ENCODE peak calls at places on chromosome 13, in six cellular contexts. W, M, V, F, S and C are unnamed samples.

GRCh38 chr13:99955747-99956472 is 15.7 kb downstream of the ZIC5 start:
- DNase-seq in W (no peak), M (no peak), V (no peak), F (peak; percentile 47), S (peak; percentile 40), C (no peak)

GRCh38 chr13:113470073-113470472 is 16.8 kb upstream of the ADPRHL1 start:
- DNase-seq in W (no peak), M (no peak), V (no peak), F (no peak), S (no peak), C (no peak)

GRCh38 chr13:33033361-33033812 is 17.2 kb downstream of the KL start:
- DNase-seq in W (no peak), M (no peak), V (no peak), F (no peak), S (no peak), C (no peak)

GRCh38 chr13:112725346-112726017 is 35.6 kb downstream of the ATP11A start:
- DNase-seq in W (peak; percentile 48), M (no peak), V (no peak), F (peak; percentile 25), S (peak; percentile 47), C (no peak)

GRCh38 chr13:34334984-34335661 is 517.2 kb downstream of the RFC3 start:
- DNase-seq in W (no peak), M (no peak), V (no peak), F (no peak), S (no peak), C (no peak)

GRCh38 chr13:25756916-25757315 is 294.9 kb downstream of the SHISA2 start:
- DNase-seq in W (no peak), M (no peak), V (no peak), F (no peak), S (no peak), C (no peak)

GRCh38 chr13:46035066-46035465 is 17.5 kb downstream of the ZC3H13 start:
- DNase-seq in W (no peak), M (no peak), V (no peak), F (no peak), S (no peak), C (no peak)

GRCh38 chr13:108214511-108215383 is 589 bp downstream of the LIG4 start:
- DNase-seq in W (no peak), M (no peak), V (no peak), F (peak; percentile 50), S (peak; percentile 19), C (peak; percentile 68)

GRCh38 chr13:46354143-46355087 is 32.6 kb downstream of the RUBCNL start:
- DNase-seq in W (peak; percentile 48), M (peak; percentile 17), V (no peak), F (no peak), S (no peak), C (no peak)

GRCh38 chr13:53191091-53191490 is 162.5 kb downstream of the OLFM4 start:
- DNase-seq in W (no peak), M (no peak), V (no peak), F (peak; percentile 59), S (no peak), C (no peak)

GRCh38 chr13:67353891-67354459 is 123.8 kb upstream of the PCDH9 start:
- DNase-seq in W (no peak), M (no peak), V (no peak), F (no peak), S (no peak), C (no peak)

GRCh38 chr13:48977973-48978372 is 2.3 kb downstream of the FNDC3A start:
- DNase-seq in W (no peak), M (no peak), V (no peak), F (no peak), S (no peak), C (no peak)

GRCh38 chr13:27541386-27541785 is 78.9 kb downstream of the LNX2 start:
- DNase-seq in W (no peak), M (no peak), V (no peak), F (no peak), S (no peak), C (no peak)

GRCh38 chr13:111976474-111977183 is 90.3 kb upstream of the SOX1 start:
- DNase-seq in W (no peak), M (no peak), V (no peak), F (no peak), S (no peak), C (no peak)

GRCh38 chr13:50365300-50365682 is 350.0 kb downstream of the KCNRG start:
- DNase-seq in W (no peak), M (peak; percentile 2), V (no peak), F (no peak), S (no peak), C (no peak)

GRCh38 chr13:40483601-40484000 is 182.8 kb downstream of the FOXO1 start:
- DNase-seq in W (no peak), M (no peak), V (no peak), F (no peak), S (no peak), C (no peak)

GRCh38 chr13:24215732-24216131 is 55.2 kb downstream of the SPATA13 start:
- DNase-seq in W (no peak), M (no peak), V (peak; percentile 78), F (no peak), S (no peak), C (no peak)

GRCh38 chr13:113751491-113751890 is 7.5 kb upstream of the TMEM255B start:
- DNase-seq in W (no peak), M (no peak), V (no peak), F (no peak), S (no peak), C (no peak)

GRCh38 chr13:65461590-65461989 is 1768.5 kb downstream of the PCDH9 start:
- DNase-seq in W (no peak), M (no peak), V (no peak), F (no peak), S (no peak), C (no peak)

GRCh38 chr13:91167706-91168459 is 179.6 kb upstream of the MIR17HG start:
- DNase-seq in W (no peak), M (no peak), V (no peak), F (no peak), S (no peak), C (no peak)

GRCh38 chr13:84702174-84702573 is 819.9 kb upstream of the SLITRK1 start:
- DNase-seq in W (no peak), M (no peak), V (no peak), F (no peak), S (no peak), C (no peak)

GRCh38 chr13:83312194-83312593 is 570.1 kb downstream of the SLITRK1 start:
- DNase-seq in W (no peak), M (no peak), V (no peak), F (no peak), S (no peak), C (no peak)

GRCh38 chr13:97892717-97893116 is 60.8 kb upstream of the IPO5 start:
- DNase-seq in W (no peak), M (no peak), V (no peak), F (no peak), S (no peak), C (no peak)

GRCh38 chr13:27549406-27549981 is 70.8 kb downstream of the LNX2 start:
- DNase-seq in W (no peak), M (no peak), V (no peak), F (no peak), S (no peak), C (no peak)

GRCh38 chr13:41074523-41074922 is 13.2 kb downstream of the WBP4 start:
- DNase-seq in W (no peak), M (no peak), V (no peak), F (no peak), S (no peak), C (no peak)

GRCh38 chr13:101258509-101258908 is 157.8 kb downstream of the NALCN start:
- DNase-seq in W (no peak), M (no peak), V (no peak), F (no peak), S (no peak), C (no peak)

GRCh38 chr13:63336549-63336948 is 1920.9 kb upstream of the PCDH20 start:
- DNase-seq in W (no peak), M (no peak), V (no peak), F (no peak), S (no peak), C (peak; percentile 21)

GRCh38 chr13:99280166-99280565 is 22.0 kb upstream of the GPR18 start:
- DNase-seq in W (no peak), M (no peak), V (no peak), F (no peak), S (no peak), C (no peak)

GRCh38 chr13:100347941-100348340 is 240.6 kb downstream of the GGACT start:
- DNase-seq in W (peak; percentile 67), M (no peak), V (no peak), F (no peak), S (no peak), C (no peak)

GRCh38 chr13:23463631-23464030 is 30.1 kb upstream of the SACS start:
- DNase-seq in W (no peak), M (no peak), V (no peak), F (no peak), S (no peak), C (no peak)

GRCh38 chr13:95745752-95746151 is 68.8 kb downstream of the DNAJC3 start:
- DNase-seq in W (no peak), M (no peak), V (no peak), F (no peak), S (no peak), C (no peak)

GRCh38 chr13:46914341-46914740 is 17.5 kb upstream of the HTR2A start:
- DNase-seq in W (no peak), M (no peak), V (no peak), F (no peak), S (no peak), C (no peak)

GRCh38 chr13:111883571-111884343 is 183.2 kb upstream of the SOX1 start:
- DNase-seq in W (no peak), M (no peak), V (no peak), F (no peak), S (no peak), C (no peak)

GRCh38 chr13:72295173-72295572 is 428.2 kb upstream of the DACH1 start:
- DNase-seq in W (no peak), M (no peak), V (no peak), F (no peak), S (no peak), C (no peak)

GRCh38 chr13:24274452-24274971 is 34.9 kb upstream of the C1QTNF9 start:
- DNase-seq in W (no peak), M (no peak), V (no peak), F (no peak), S (no peak), C (no peak)

GRCh38 chr13:60431108-60431700 is 34.2 kb downstream of the TDRD3 start:
- DNase-seq in W (peak; percentile 46), M (peak; percentile 0), V (no peak), F (no peak), S (no peak), C (no peak)
- TF ChIP-seq CTCF in W (peak; percentile 30), M (no peak), V (peak; percentile 79), F (peak; percentile 97), S (peak; percentile 97), C (peak; percentile 97)

GRCh38 chr13:94192576-94192975 is 286.9 kb downstream of the DCT start:
- DNase-seq in W (no peak), M (no peak), V (no peak), F (peak; percentile 57), S (no peak), C (no peak)
- TF ChIP-seq CTCF in W (no peak), M (no peak), V (no peak), F (peak; percentile 75), S (peak; percentile 15), C (peak; percentile 69)

GRCh38 chr13:44243198-44243852 is 130.3 kb upstream of the SERP2 start:
- DNase-seq in W (peak; percentile 92), M (peak; percentile 11), V (peak; percentile 61), F (peak; percentile 82), S (peak; percentile 43), C (no peak)
- TF ChIP-seq CTCF in W (no peak), M (no peak), V (peak; percentile 57), F (peak; percentile 79), S (peak; percentile 32), C (peak; percentile 65)

GRCh38 chr13:110616103-110617101 is 1.1 kb downstream of the NAXD start:
- DNase-seq in W (peak; percentile 27), M (peak; percentile 17), V (no peak), F (no peak), S (peak; percentile 62), C (no peak)
- TF ChIP-seq CTCF in W (no peak), M (no peak), V (no peak), F (peak; percentile 27), S (no peak), C (peak; percentile 59)